ENCODE peak calls at places on chromosome 11, in four cellular contexts. One of them, this sample, is unnamed.

GRCh38 chr11:77063861-77064260 is 2.9 kb upstream of the CAPN5 start:
- DNase-seq in BJ: no peak
- DNase-seq in NCI-H1092 treated with DMSO at 0.1 percent for 48 hours: no peak
- DNase-seq in A172: no peak
- DNase-seq in this sample: no peak

GRCh38 chr11:123093686-123094085 is 31.8 kb upstream of the HSPA8 start:
- DNase-seq in BJ: no peak
- DNase-seq in NCI-H1092 treated with DMSO at 0.1 percent for 48 hours: no peak
- DNase-seq in A172: no peak
- DNase-seq in this sample: no peak

GRCh38 chr11:124210421-124210820 is 27.3 kb downstream of the OR10D3 start:
- DNase-seq in BJ: no peak
- DNase-seq in NCI-H1092 treated with DMSO at 0.1 percent for 48 hours: no peak
- DNase-seq in A172: no peak
- DNase-seq in this sample: no peak

GRCh38 chr11:64038500-64038899 is 2.8 kb downstream of the FLRT1 start:
- DNase-seq in BJ: no peak
- DNase-seq in NCI-H1092 treated with DMSO at 0.1 percent for 48 hours: no peak
- DNase-seq in A172: no peak
- DNase-seq in this sample: no peak

GRCh38 chr11:126799974-126800373 is 200.6 kb downstream of the KIRREL3 start:
- DNase-seq in BJ: peak; percentile 45
- DNase-seq in NCI-H1092 treated with DMSO at 0.1 percent for 48 hours: no peak
- DNase-seq in A172: no peak
- DNase-seq in this sample: no peak

GRCh38 chr11:128713595-128713994 is 19.7 kb downstream of the FLI1 start:
- DNase-seq in BJ: no peak
- DNase-seq in NCI-H1092 treated with DMSO at 0.1 percent for 48 hours: no peak
- DNase-seq in A172: no peak
- DNase-seq in this sample: peak; percentile 67

GRCh38 chr11:75298191-75298590 is 53.3 kb downstream of the ARRB1 start:
- DNase-seq in BJ: no peak
- DNase-seq in NCI-H1092 treated with DMSO at 0.1 percent for 48 hours: peak; percentile 40
- DNase-seq in A172: no peak
- DNase-seq in this sample: peak; percentile 74

GRCh38 chr11:8081591-8082021 is 595 bp downstream of the TUB start:
- DNase-seq in BJ: no peak
- DNase-seq in NCI-H1092 treated with DMSO at 0.1 percent for 48 hours: no peak
- DNase-seq in A172: no peak
- DNase-seq in this sample: no peak

GRCh38 chr11:68457214-68457897 is 3.2 kb upstream of the PPP6R3 start:
- DNase-seq in BJ: no peak
- DNase-seq in NCI-H1092 treated with DMSO at 0.1 percent for 48 hours: no peak
- DNase-seq in A172: no peak
- DNase-seq in this sample: no peak

GRCh38 chr11:103601230-103601846 is 435.1 kb upstream of the DDI1 start:
- DNase-seq in BJ: no peak
- DNase-seq in NCI-H1092 treated with DMSO at 0.1 percent for 48 hours: peak; percentile 75
- DNase-seq in A172: peak; percentile 57
- DNase-seq in this sample: peak; percentile 88

GRCh38 chr11:17585911-17586695 is 39.0 kb downstream of the OTOG start:
- DNase-seq in BJ: no peak
- DNase-seq in NCI-H1092 treated with DMSO at 0.1 percent for 48 hours: no peak
- DNase-seq in A172: no peak
- DNase-seq in this sample: no peak

GRCh38 chr11:114164546-114164945 is 105.0 kb downstream of the ZBTB16 start:
- DNase-seq in BJ: no peak
- DNase-seq in NCI-H1092 treated with DMSO at 0.1 percent for 48 hours: no peak
- DNase-seq in A172: no peak
- DNase-seq in this sample: no peak

GRCh38 chr11:121692236-121692635 is 239.5 kb upstream of the SORL1-AS1 start:
- DNase-seq in BJ: no peak
- DNase-seq in NCI-H1092 treated with DMSO at 0.1 percent for 48 hours: no peak
- DNase-seq in A172: no peak
- DNase-seq in this sample: no peak

GRCh38 chr11:34313099-34313517 is 44.7 kb downstream of the ABTB2 start:
- DNase-seq in BJ: no peak
- DNase-seq in NCI-H1092 treated with DMSO at 0.1 percent for 48 hours: no peak
- DNase-seq in A172: no peak
- DNase-seq in this sample: no peak

GRCh38 chr11:130403301-130403804 is 25.1 kb downstream of the ADAMTS8 start:
- DNase-seq in BJ: peak; percentile 61
- DNase-seq in NCI-H1092 treated with DMSO at 0.1 percent for 48 hours: no peak
- DNase-seq in A172: peak; percentile 50
- DNase-seq in this sample: peak; percentile 87

GRCh38 chr11:69750875-69751597 is 24.1 kb downstream of the FGF4 start:
- DNase-seq in BJ: no peak
- DNase-seq in NCI-H1092 treated with DMSO at 0.1 percent for 48 hours: no peak
- DNase-seq in A172: no peak
- DNase-seq in this sample: no peak

GRCh38 chr11:17766590-17766989 is 32.0 kb downstream of the KCNC1 start:
- DNase-seq in BJ: no peak
- DNase-seq in NCI-H1092 treated with DMSO at 0.1 percent for 48 hours: no peak
- DNase-seq in A172: no peak
- DNase-seq in this sample: no peak

GRCh38 chr11:9001736-9002135 is 2.1 kb downstream of the NRIP3 start:
- DNase-seq in BJ: no peak
- DNase-seq in NCI-H1092 treated with DMSO at 0.1 percent for 48 hours: no peak
- DNase-seq in A172: peak; percentile 86
- DNase-seq in this sample: peak; percentile 73

GRCh38 chr11:10032991-10033390 is 261.0 kb downstream of the SBF2 start:
- DNase-seq in BJ: peak; percentile 24
- DNase-seq in NCI-H1092 treated with DMSO at 0.1 percent for 48 hours: no peak
- DNase-seq in A172: peak; percentile 21
- DNase-seq in this sample: peak; percentile 41

GRCh38 chr11:126268361-126268707 is 361 bp downstream of the SRPRA start:
- DNase-seq in BJ: no peak
- DNase-seq in NCI-H1092 treated with DMSO at 0.1 percent for 48 hours: peak; percentile 67
- DNase-seq in A172: peak; percentile 0
- DNase-seq in this sample: no peak

GRCh38 chr11:62574363-62575057 is 819 bp upstream of the EEF1G start:
- DNase-seq in BJ: no peak
- DNase-seq in NCI-H1092 treated with DMSO at 0.1 percent for 48 hours: peak; percentile 65
- DNase-seq in A172: no peak
- DNase-seq in this sample: peak; percentile 29

GRCh38 chr11:5922749-5923426 is 19.2 kb upstream of the OR56A3 start:
- DNase-seq in BJ: no peak
- DNase-seq in NCI-H1092 treated with DMSO at 0.1 percent for 48 hours: no peak
- DNase-seq in A172: peak; percentile 86
- DNase-seq in this sample: peak; percentile 35

This sample was measured in PC-3.